ENCODE peak calls at places on chromosome 1, in six cellular contexts. One of them, this sample, is unnamed.

GRCh38 chr1:78839704-78840277 is 166.7 kb downstream of the ADGRL4 start:
- DNase-seq in germinal center: peak
- DNase-seq in GM12878: no peak
- DNase-seq in stimulated activated CD8-positive, alpha-beta memory T cell treated with anti-CD3 and anti-CD28 coated beads, Interleukin-2, amount 100 ng/mL, for 48 hours: no peak
- DNase-seq in endothelial cell: peak
- DNase-seq in erythroblast: peak
- DNase-seq in this sample: no peak

GRCh38 chr1:163632269-163632668 is 310.5 kb downstream of the NUF2 start:
- DNase-seq in germinal center: no peak
- DNase-seq in GM12878: no peak
- DNase-seq in stimulated activated CD8-positive, alpha-beta memory T cell treated with anti-CD3 and anti-CD28 coated beads, Interleukin-2, amount 100 ng/mL, for 48 hours: no peak
- DNase-seq in endothelial cell: no peak
- DNase-seq in erythroblast: no peak
- DNase-seq in this sample: no peak

GRCh38 chr1:114218397-114219237 is 64.9 kb upstream of the SYT6 start:
- DNase-seq in germinal center: no peak
- DNase-seq in GM12878: no peak
- DNase-seq in stimulated activated CD8-positive, alpha-beta memory T cell treated with anti-CD3 and anti-CD28 coated beads, Interleukin-2, amount 100 ng/mL, for 48 hours: no peak
- DNase-seq in endothelial cell: no peak
- DNase-seq in erythroblast: no peak
- DNase-seq in this sample: no peak

GRCh38 chr1:238960071-238960470 is 426.3 kb upstream of the CHRM3 start:
- DNase-seq in germinal center: no peak
- DNase-seq in GM12878: no peak
- DNase-seq in stimulated activated CD8-positive, alpha-beta memory T cell treated with anti-CD3 and anti-CD28 coated beads, Interleukin-2, amount 100 ng/mL, for 48 hours: no peak
- DNase-seq in endothelial cell: no peak
- DNase-seq in erythroblast: no peak
- DNase-seq in this sample: no peak

GRCh38 chr1:4652631-4653327 is 1.6 kb upstream of the AJAP1 start:
- DNase-seq in germinal center: peak
- DNase-seq in GM12878: no peak
- DNase-seq in stimulated activated CD8-positive, alpha-beta memory T cell treated with anti-CD3 and anti-CD28 coated beads, Interleukin-2, amount 100 ng/mL, for 48 hours: peak
- DNase-seq in endothelial cell: peak
- DNase-seq in erythroblast: peak
- DNase-seq in this sample: peak

GRCh38 chr1:8281843-8282509 is 35.9 kb upstream of the SLC45A1 start:
- DNase-seq in germinal center: no peak
- DNase-seq in GM12878: no peak
- DNase-seq in stimulated activated CD8-positive, alpha-beta memory T cell treated with anti-CD3 and anti-CD28 coated beads, Interleukin-2, amount 100 ng/mL, for 48 hours: no peak
- DNase-seq in endothelial cell: no peak
- DNase-seq in erythroblast: no peak
- DNase-seq in this sample: no peak

GRCh38 chr1:169309178-169310166 is 58.1 kb downstream of the NME7 start:
- DNase-seq in germinal center: no peak
- DNase-seq in GM12878: peak
- DNase-seq in stimulated activated CD8-positive, alpha-beta memory T cell treated with anti-CD3 and anti-CD28 coated beads, Interleukin-2, amount 100 ng/mL, for 48 hours: no peak
- DNase-seq in endothelial cell: no peak
- DNase-seq in erythroblast: peak
- DNase-seq in this sample: no peak

GRCh38 chr1:231626951-231627614 is 493 bp downstream of the DISC1 start:
- DNase-seq in germinal center: peak
- DNase-seq in GM12878: no peak
- DNase-seq in stimulated activated CD8-positive, alpha-beta memory T cell treated with anti-CD3 and anti-CD28 coated beads, Interleukin-2, amount 100 ng/mL, for 48 hours: no peak
- DNase-seq in endothelial cell: peak
- DNase-seq in erythroblast: no peak
- DNase-seq in this sample: peak

GRCh38 chr1:196723325-196724185 is 51.1 kb upstream of the CFHR3 start:
- DNase-seq in germinal center: peak
- DNase-seq in GM12878: no peak
- DNase-seq in stimulated activated CD8-positive, alpha-beta memory T cell treated with anti-CD3 and anti-CD28 coated beads, Interleukin-2, amount 100 ng/mL, for 48 hours: no peak
- DNase-seq in endothelial cell: peak
- DNase-seq in erythroblast: peak
- DNase-seq in this sample: peak

This sample was measured in T-helper 9 cell.